ENCODE peak calls at places on chromosomes 6 and 20, in four cellular contexts. C is K562, A is HepG2, Q is A549. O is an unnamed sample.

GRCh38 chr6:21026576-21027273 is 492.5 kb downstream of the CDKAL1 start:
- DNase-seq in Q (no peak), C (no peak), A (no peak), O (peak; percentile 74)

GRCh38 chr6:9155836-9156235 is 720.5 kb upstream of the SLC35B3 start:
- DNase-seq in Q (no peak), A (no peak), C (no peak), O (no peak)

GRCh38 chr6:32854376-32855178 is 585 bp downstream of the PSMB9 start:
- DNase-seq in A (no peak), Q (peak; percentile 18), C (no peak), O (peak; percentile 33)

GRCh38 chr6:26170181-26170580 is 83.0 kb downstream of the HFE start:
- DNase-seq in Q (no peak), A (no peak), C (no peak), O (no peak)

GRCh38 chr20:1934578-1935573 is 39.7 kb downstream of the SIRPA start:
- DNase-seq in A (no peak), Q (no peak), C (no peak), O (peak; percentile 78)

GRCh38 chr6:55046869-55047422 is 127.4 kb upstream of the HCRTR2 start:
- DNase-seq in C (no peak), A (no peak), Q (no peak), O (peak; percentile 23)

GRCh38 chr6:101281266-101281665 is 112.2 kb upstream of the GRIK2 start:
- DNase-seq in C (no peak), Q (no peak), A (no peak), O (no peak)

GRCh38 chr6:169702640-169703246 is 817 bp downstream of the C6orf120 start:
- DNase-seq in A (peak; percentile 36), Q (no peak), C (no peak), O (peak; percentile 19)

DNA sequence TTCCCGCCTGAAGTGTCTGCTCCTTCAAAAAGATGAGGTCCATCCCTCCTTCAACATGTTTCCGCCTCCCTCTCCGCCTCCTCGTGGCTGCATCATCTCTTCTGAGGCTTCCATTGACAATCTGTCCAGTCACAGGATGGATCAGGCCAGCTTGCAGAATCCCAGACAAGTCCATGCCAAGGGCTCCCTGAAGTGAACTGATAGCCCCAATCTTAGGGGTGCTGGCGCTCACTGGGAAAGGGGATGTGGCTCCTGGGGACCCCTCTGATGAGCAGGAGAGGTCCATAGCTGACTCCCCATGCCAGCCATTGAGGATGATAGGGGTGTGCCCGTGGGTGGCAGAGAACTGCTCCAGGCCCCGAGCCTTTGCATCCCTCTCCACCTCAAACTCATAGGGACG is 48.6 kb upstream of the EMILIN3 start:
- DNase-seq in A (no peak), C (no peak), Q (no peak), O (no peak)
- TF ChIP-seq MAZ in A (no peak), C (no peak), Q (no peak), O (no peak)

GRCh38 chr20:33524261-33524660 is 34.4 kb downstream of the CBFA2T2 start:
- DNase-seq in Q (no peak), A (no peak), C (no peak), O (no peak)

GRCh38 chr20:33518071-33518470 is 28.2 kb downstream of the CBFA2T2 start:
- DNase-seq in Q (no peak), A (no peak), C (no peak), O (peak; percentile 75)

GRCh38 chr20:33522256-33522820 is 32.4 kb downstream of the CBFA2T2 start:
- DNase-seq in A (no peak), Q (no peak), C (no peak), O (no peak)

GRCh38 chr20:33516882-33517281 is 27.0 kb downstream of the CBFA2T2 start:
- DNase-seq in A (no peak), C (no peak), Q (no peak), O (peak; percentile 11)

GRCh38 chr20:33521461-33521860 is 31.6 kb downstream of the CBFA2T2 start:
- DNase-seq in A (no peak), C (no peak), Q (no peak), O (no peak)
- TF ChIP-seq MAZ in A (no peak), C (no peak), Q (no peak), O (no peak)

DNA sequence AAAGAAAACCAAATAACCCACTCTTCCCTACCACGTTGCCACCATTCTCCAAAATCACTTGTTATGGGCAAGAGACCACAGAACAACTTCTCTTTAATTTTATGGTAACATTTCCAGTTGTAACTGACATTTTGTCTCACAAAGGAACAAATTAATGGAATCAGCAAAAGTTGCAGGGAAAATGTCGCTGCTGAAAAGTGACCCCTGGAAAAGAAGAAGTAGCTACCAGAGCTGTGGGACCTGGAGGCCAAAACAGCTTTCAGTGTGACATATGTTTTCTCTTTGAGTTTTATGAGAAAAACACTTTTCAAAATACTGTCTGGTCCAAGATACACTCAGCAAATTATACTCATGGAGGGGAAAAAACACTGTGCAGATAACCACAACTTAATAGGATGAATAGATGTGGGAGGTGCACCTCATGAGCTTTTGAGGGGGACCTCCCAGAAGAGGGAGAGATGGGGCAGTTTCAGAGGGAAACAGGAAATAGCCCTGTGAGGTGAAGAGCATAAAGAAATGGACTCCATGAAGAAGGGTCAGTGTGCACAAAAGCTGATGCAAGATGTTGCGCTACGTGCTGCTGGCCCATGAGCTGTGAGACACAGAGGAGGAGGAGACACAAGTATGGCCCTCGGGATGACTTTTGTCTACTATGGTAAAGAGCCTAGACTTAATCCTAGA is 87.3 kb downstream of the DTNBP1 start:
- DNase-seq in Q (no peak), C (no peak), A (no peak), O (no peak)
- TF ChIP-seq MAZ in Q (no peak), C (no peak), A (no peak), O (no peak)

DNA sequence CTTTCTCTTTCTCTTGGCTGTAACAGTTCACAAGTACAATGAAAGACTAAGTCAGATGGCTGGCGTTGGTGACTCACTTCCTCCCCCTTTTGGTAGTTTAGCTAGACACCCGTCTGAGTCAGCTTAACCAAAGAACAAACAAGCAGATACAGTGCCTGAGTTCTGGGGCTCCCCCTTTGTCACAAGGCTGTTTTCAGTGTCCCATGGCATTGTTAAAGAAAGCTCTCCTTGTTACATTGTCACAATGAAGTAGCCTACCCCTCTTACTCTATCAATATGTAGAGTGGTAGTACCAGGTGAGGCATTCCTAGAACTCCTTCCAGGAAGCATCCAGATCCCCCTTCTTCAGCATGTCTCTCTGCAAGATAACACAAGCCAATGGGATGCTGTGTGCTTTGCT is 38.6 kb downstream of the KIAA0408 start:
- DNase-seq in C (peak; percentile 40), Q (peak; percentile 71), A (peak; percentile 89), O (peak; percentile 97)
- TF ChIP-seq MAZ in C (no peak), Q (no peak), A (no peak), O (no peak)

DNA sequence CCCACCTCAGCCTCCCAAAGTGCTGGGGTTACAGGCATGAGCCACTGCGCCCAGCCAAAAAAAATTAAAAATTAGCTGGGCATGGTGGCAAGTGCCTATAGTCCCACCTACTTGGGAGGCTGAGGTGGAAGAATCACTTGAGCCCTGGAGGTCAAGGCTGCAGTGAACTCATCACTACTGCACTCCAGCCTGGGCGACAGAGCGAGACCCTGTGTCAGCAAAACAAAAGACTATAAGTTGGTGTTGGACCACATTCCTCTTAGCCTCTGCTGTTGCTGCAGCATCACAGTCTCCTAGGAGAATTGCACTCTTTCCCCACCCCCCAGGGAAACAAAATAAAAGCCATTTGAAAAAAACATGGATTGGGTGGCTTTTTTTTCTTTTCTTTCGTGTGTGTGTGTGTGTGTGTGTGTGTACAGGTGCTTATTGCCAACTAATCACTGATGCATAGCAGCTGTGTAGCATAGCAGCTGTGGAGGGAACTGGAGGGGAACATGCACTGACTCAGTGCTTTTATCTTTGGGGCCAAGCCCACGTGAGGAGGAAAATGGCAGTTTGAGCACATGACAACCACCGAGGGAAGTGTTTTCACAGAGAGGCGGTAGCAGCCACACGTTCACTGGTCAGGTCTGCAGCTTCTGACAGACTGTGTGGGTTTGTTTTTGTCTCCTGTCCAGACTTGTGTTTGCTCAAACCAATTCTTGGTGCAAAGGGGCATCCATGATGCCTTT is 27.5 kb downstream of the ALDH5A1 start:
- DNase-seq in C (no peak), Q (no peak), A (no peak), O (peak; percentile 17)
- TF ChIP-seq MAZ in C (peak; percentile 74), Q (no peak), A (no peak), O (no peak)

GRCh38 chr6:44219053-44219814 is 2.5 kb downstream of the MYMX start:
- DNase-seq in Q (peak; percentile 40), A (peak; percentile 80), C (peak; percentile 90), O (peak; percentile 55)
- TF ChIP-seq MAZ in Q (no peak), A (peak; percentile 46), C (peak; percentile 93), O (peak; percentile 22)

DNA sequence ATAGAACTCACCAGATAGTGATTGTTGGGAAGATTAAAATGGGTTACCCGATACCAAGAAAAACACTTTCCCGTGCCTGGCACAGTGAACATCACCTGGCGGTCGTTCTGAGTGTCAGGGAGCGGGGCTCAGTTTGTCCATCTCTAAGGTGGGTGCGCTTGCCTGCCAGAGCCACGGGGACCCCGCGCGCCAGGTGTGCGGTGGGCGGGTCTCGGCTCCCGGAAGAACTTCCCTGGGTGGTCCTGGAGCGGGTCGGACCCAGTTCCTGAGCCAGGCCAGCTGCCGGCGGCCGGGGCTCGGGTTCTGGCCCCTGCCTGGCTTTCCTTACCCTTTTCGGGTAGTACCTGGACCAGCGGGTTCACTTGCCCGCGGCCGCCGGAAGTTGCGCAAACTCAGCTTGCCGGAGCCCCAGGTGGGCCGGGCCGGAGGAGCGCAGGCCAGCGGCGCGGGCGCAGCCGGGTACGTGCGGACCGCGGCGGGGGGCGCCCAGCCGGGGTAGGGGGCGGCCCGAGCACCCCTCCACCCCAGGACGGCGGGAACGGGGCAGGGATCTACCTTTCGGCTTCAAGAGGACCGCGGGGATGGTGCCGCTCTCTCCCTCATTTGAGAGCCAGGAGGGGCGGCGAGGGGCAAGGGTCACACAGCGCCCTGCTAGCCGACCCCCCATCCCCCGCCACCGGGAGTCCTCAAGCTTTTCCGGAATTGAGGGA is 7.5 kb downstream of the FAM110A start:
- DNase-seq in A (peak; percentile 33), Q (peak; percentile 43), C (no peak), O (no peak)
- TF ChIP-seq MAZ in A (peak; percentile 66), Q (no peak), C (no peak), O (no peak)

DNA sequence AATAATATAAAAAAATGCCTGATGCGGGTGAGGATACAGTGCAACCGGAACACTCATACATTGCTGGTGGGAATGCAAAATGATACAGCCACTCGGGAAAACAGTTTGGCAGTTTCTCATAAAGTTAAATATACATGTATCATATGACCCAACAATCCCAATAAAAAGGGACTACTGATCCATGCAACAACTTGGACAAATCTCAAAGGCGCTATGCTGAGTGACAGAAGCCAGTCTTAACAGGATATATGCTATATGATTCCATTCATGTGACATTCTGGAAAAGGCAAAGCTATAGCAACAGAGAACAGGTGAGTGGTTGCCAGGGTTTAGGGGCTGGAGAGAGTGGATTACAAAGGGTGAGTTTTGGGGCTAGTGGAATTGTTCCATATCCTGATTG is 170.2 kb upstream of the MLN start:
- DNase-seq in Q (no peak), A (no peak), C (no peak), O (no peak)
- TF ChIP-seq MAZ in Q (no peak), A (no peak), C (no peak), O (no peak)

GRCh38 chr20:50580016-50580747 is 70.0 kb downstream of the PTPN1 start:
- DNase-seq in Q (peak; percentile 91), C (peak; percentile 82), A (peak; percentile 70), O (peak; percentile 41)
- TF ChIP-seq MAZ in Q (no peak), C (no peak), A (peak; percentile 76), O (peak; percentile 45)